ENCODE peak calls at places on chromosome 12, in seven cellular contexts. P is RWPE1, F is NCI-H345, S is HTR-8/SVneo, M is transverse colon, X is GM13977, T is HS-5. Y is an unnamed sample.

GRCh38 chr12:6778212-6778570 is 5.9 kb downstream of the LAG3 start:
- DNase-seq in S (no peak), M (peak; percentile 30), F (no peak), X (no peak), T (no peak), P (no peak), Y (no peak)

GRCh38 chr12:132828706-132829534 is at the start of gene GOLGA3:
- DNase-seq in X (peak; percentile 99), P (peak; percentile 96), S (peak; percentile 97), M (peak; percentile 96), F (peak; percentile 93), T (peak; percentile 78), Y (peak; percentile 94)

GRCh38 chr12:122855071-122855829 is 20.0 kb downstream of the HIP1R start:
- DNase-seq in F (no peak), P (no peak), X (no peak), M (no peak), S (no peak), T (no peak), Y (no peak)

GRCh38 chr12:120421701-120422100 is 16.2 kb upstream of the COX6A1 start:
- DNase-seq in S (no peak), M (no peak), T (no peak), X (no peak), F (no peak), P (no peak), Y (no peak)

GRCh38 chr12:56488041-56488955 is at the start of gene GLS2:
- DNase-seq in S (peak; percentile 65), F (peak; percentile 88), X (peak; percentile 94), T (peak; percentile 33), M (peak; percentile 80), P (peak; percentile 94), Y (peak; percentile 86)

GRCh38 chr12:48991247-48992050 is 7.7 kb downstream of the DDN start:
- DNase-seq in X (no peak), S (no peak), P (no peak), T (no peak), F (no peak), M (no peak), Y (no peak)

GRCh38 chr12:61956545-61956944 is 303.7 kb upstream of the USP15 start:
- DNase-seq in T (no peak), P (no peak), F (no peak), S (no peak), X (no peak), M (no peak), Y (no peak)

GRCh38 chr12:118315821-118316220 is 56.9 kb downstream of the TAOK3 start:
- DNase-seq in X (no peak), P (no peak), S (no peak), M (no peak), T (no peak), F (no peak), Y (no peak)

GRCh38 chr12:64824500-64825142 is at the start of gene TBC1D30:
- DNase-seq in S (peak; percentile 40), P (no peak), T (no peak), F (peak; percentile 86), X (peak; percentile 60), M (no peak), Y (no peak)

GRCh38 chr12:51874486-51874885 is 13.4 kb upstream of the ANKRD33 start:
- DNase-seq in M (no peak), S (no peak), X (no peak), F (no peak), P (no peak), T (no peak), Y (no peak)

GRCh38 chr12:86376052-86376451 is 119.9 kb upstream of the MGAT4C start:
- DNase-seq in T (no peak), P (no peak), S (no peak), X (no peak), M (no peak), F (no peak), Y (no peak)

GRCh38 chr12:107759410-107759809 is 1.5 kb downstream of the PRDM4 start:
- DNase-seq in X (no peak), T (peak; percentile 77), F (no peak), S (peak; percentile 72), M (peak; percentile 53), P (peak; percentile 82), Y (no peak)

GRCh38 chr12:121059031-121059898 is 20.2 kb upstream of the OASL start:
- DNase-seq in M (no peak), T (no peak), X (no peak), F (no peak), P (no peak), S (no peak), Y (peak; percentile 40)

GRCh38 chr12:81381951-81382350 is 304.1 kb downstream of the ACSS3 start:
- DNase-seq in F (peak; percentile 83), M (no peak), X (no peak), P (no peak), T (no peak), S (no peak), Y (no peak)

GRCh38 chr12:28517101-28517500 is 326.8 kb downstream of the CCDC91 start:
- DNase-seq in F (no peak), M (no peak), X (no peak), T (no peak), S (no peak), P (no peak), Y (no peak)

GRCh38 chr12:66269757-66270383 is 32.4 kb upstream of the HELB start:
- DNase-seq in T (peak; percentile 23), F (peak; percentile 14), M (no peak), X (peak; percentile 28), P (peak; percentile 42), S (peak; percentile 40), Y (no peak)

GRCh38 chr12:54136844-54137580 is 51.8 kb downstream of the SMUG1 start:
- DNase-seq in S (no peak), X (no peak), P (no peak), F (no peak), M (no peak), T (peak; percentile 6), Y (no peak)

GRCh38 chr12:68792952-68793351 is 15.0 kb upstream of the MDM2 start:
- DNase-seq in X (peak; percentile 78), F (no peak), T (no peak), M (peak; percentile 18), P (peak; percentile 89), S (peak; percentile 75), Y (peak; percentile 7)

GRCh38 chr12:42716521-42716920 is 127.0 kb upstream of the PRICKLE1 start:
- DNase-seq in P (no peak), X (no peak), S (no peak), T (no peak), F (no peak), M (no peak), Y (no peak)

GRCh38 chr12:128250091-128250490 is 16.9 kb upstream of the TMEM132C start:
- DNase-seq in S (no peak), M (no peak), F (no peak), T (no peak), X (no peak), P (no peak), Y (no peak)

GRCh38 chr12:114320910-114321309 is 85.0 kb downstream of the TBX5 start:
- DNase-seq in T (no peak), X (no peak), F (no peak), P (no peak), M (no peak), S (no peak), Y (no peak)

GRCh38 chr12:14650791-14651190 is 45.6 kb downstream of the GUCY2C start:
- DNase-seq in P (no peak), T (no peak), S (no peak), X (no peak), M (no peak), F (no peak), Y (no peak)

GRCh38 chr12:123036471-123037285 is 56.2 kb downstream of the ARL6IP4 start:
- DNase-seq in S (no peak), P (no peak), X (no peak), F (no peak), M (no peak), T (no peak), Y (no peak)

GRCh38 chr12:47022296-47022695 is 57.1 kb upstream of the PCED1B start:
- DNase-seq in S (peak; percentile 39), T (peak; percentile 56), P (peak; percentile 50), M (no peak), F (no peak), X (no peak), Y (no peak)

GRCh38 chr12:114666746-114667668 is 17.0 kb downstream of the TBX3 start:
- DNase-seq in F (no peak), T (no peak), S (no peak), P (no peak), M (no peak), X (peak; percentile 18), Y (peak; percentile 70)